ENCODE peak calls at places on chromosomes 16 and 17, in six cellular contexts. One of them, this sample, is unnamed.

GRCh38 chr16:72947379-72948237 is 100.3 kb downstream of the ZFHX3 start:
- DNase-seq in A549: no peak
- DNase-seq in K562: no peak
- DNase-seq in endothelial cell of umbilical vein: no peak
- DNase-seq in GM12878: no peak
- DNase-seq in HepG2: peak
- DNase-seq in this sample: no peak

GRCh38 chr16:70715860-70716357 is 30.1 kb upstream of the MTSS2 start:
- DNase-seq in A549: no peak
- DNase-seq in K562: no peak
- DNase-seq in endothelial cell of umbilical vein: no peak
- DNase-seq in GM12878: no peak
- DNase-seq in HepG2: no peak
- DNase-seq in this sample: no peak

GRCh38 chr17:81378941-81379511 is 16.2 kb upstream of the BAHCC1 start:
- DNase-seq in A549: no peak
- DNase-seq in K562: no peak
- DNase-seq in endothelial cell of umbilical vein: no peak
- DNase-seq in GM12878: no peak
- DNase-seq in HepG2: no peak
- DNase-seq in this sample: no peak

GRCh38 chr16:83744521-83744981 is 63.2 kb upstream of the HSBP1 start:
- DNase-seq in A549: no peak
- DNase-seq in K562: no peak
- DNase-seq in endothelial cell of umbilical vein: no peak
- DNase-seq in GM12878: no peak
- DNase-seq in HepG2: no peak
- DNase-seq in this sample: peak

GRCh38 chr16:13793788-13794461 is 126.0 kb upstream of the ERCC4 start:
- DNase-seq in A549: no peak
- DNase-seq in K562: no peak
- DNase-seq in endothelial cell of umbilical vein: no peak
- DNase-seq in GM12878: no peak
- DNase-seq in HepG2: no peak
- DNase-seq in this sample: no peak

GRCh38 chr17:67532326-67532871 is 155.3 kb downstream of the PITPNC1 start:
- DNase-seq in A549: no peak
- DNase-seq in K562: no peak
- DNase-seq in endothelial cell of umbilical vein: no peak
- DNase-seq in GM12878: no peak
- DNase-seq in HepG2: no peak
- DNase-seq in this sample: no peak

GRCh38 chr16:70250748-70251650 is 741 bp downstream of the EXOSC6 start:
- DNase-seq in A549: peak
- DNase-seq in K562: no peak
- DNase-seq in endothelial cell of umbilical vein: peak
- DNase-seq in GM12878: no peak
- DNase-seq in HepG2: peak
- DNase-seq in this sample: peak

GRCh38 chr16:64730261-64730660 is 391.6 kb downstream of the CDH11 start:
- DNase-seq in A549: no peak
- DNase-seq in K562: no peak
- DNase-seq in endothelial cell of umbilical vein: no peak
- DNase-seq in GM12878: no peak
- DNase-seq in HepG2: no peak
- DNase-seq in this sample: no peak

GRCh38 chr16:77462894-77463293 is 28.1 kb upstream of the ADAMTS18 start:
- DNase-seq in A549: no peak
- DNase-seq in K562: no peak
- DNase-seq in endothelial cell of umbilical vein: no peak
- DNase-seq in GM12878: no peak
- DNase-seq in HepG2: no peak
- DNase-seq in this sample: no peak

GRCh38 chr17:49104511-49105074 is 28.0 kb upstream of the B4GALNT2 start:
- DNase-seq in A549: no peak
- DNase-seq in K562: no peak
- DNase-seq in endothelial cell of umbilical vein: no peak
- DNase-seq in GM12878: no peak
- DNase-seq in HepG2: no peak
- DNase-seq in this sample: no peak

GRCh38 chr17:6894206-6894528 is 62.6 kb upstream of the TEKT1 start:
- DNase-seq in A549: no peak
- DNase-seq in K562: no peak
- DNase-seq in endothelial cell of umbilical vein: peak
- DNase-seq in GM12878: no peak
- DNase-seq in HepG2: no peak
- DNase-seq in this sample: no peak

GRCh38 chr17:60065867-60066266 is 12.9 kb downstream of the HEATR6 start:
- DNase-seq in A549: no peak
- DNase-seq in K562: no peak
- DNase-seq in endothelial cell of umbilical vein: peak
- DNase-seq in GM12878: no peak
- DNase-seq in HepG2: no peak
- DNase-seq in this sample: no peak

GRCh38 chr17:7119314-7119713 is 4.7 kb upstream of the ASGR2 start:
- DNase-seq in A549: no peak
- DNase-seq in K562: no peak
- DNase-seq in endothelial cell of umbilical vein: no peak
- DNase-seq in GM12878: no peak
- DNase-seq in HepG2: no peak
- DNase-seq in this sample: peak

GRCh38 chr17:42548993-42549755 is 3.5 kb upstream of the HSD17B1 start:
- DNase-seq in A549: no peak
- DNase-seq in K562: no peak
- DNase-seq in endothelial cell of umbilical vein: no peak
- DNase-seq in GM12878: no peak
- DNase-seq in HepG2: no peak
- DNase-seq in this sample: no peak

GRCh38 chr17:80779961-80780380 is 211.7 kb upstream of the CHMP6 start:
- DNase-seq in A549: no peak
- DNase-seq in K562: no peak
- DNase-seq in endothelial cell of umbilical vein: no peak
- DNase-seq in GM12878: no peak
- DNase-seq in HepG2: no peak
- DNase-seq in this sample: peak

GRCh38 chr16:72923757-72924156 is 124.2 kb downstream of the ZFHX3 start:
- DNase-seq in A549: no peak
- DNase-seq in K562: no peak
- DNase-seq in endothelial cell of umbilical vein: no peak
- DNase-seq in GM12878: no peak
- DNase-seq in HepG2: no peak
- DNase-seq in this sample: no peak

GRCh38 chr17:9714801-9715200 is 69.5 kb downstream of the USP43 start:
- DNase-seq in A549: no peak
- DNase-seq in K562: no peak
- DNase-seq in endothelial cell of umbilical vein: no peak
- DNase-seq in GM12878: no peak
- DNase-seq in HepG2: no peak
- DNase-seq in this sample: no peak

GRCh38 chr17:12958786-12959185 is 59.0 kb downstream of the ELAC2 start:
- DNase-seq in A549: no peak
- DNase-seq in K562: no peak
- DNase-seq in endothelial cell of umbilical vein: no peak
- DNase-seq in GM12878: no peak
- DNase-seq in HepG2: no peak
- DNase-seq in this sample: no peak

GRCh38 chr17:27651411-27652345 is 20.7 kb downstream of the LGALS9 start:
- DNase-seq in A549: peak
- DNase-seq in K562: no peak
- DNase-seq in endothelial cell of umbilical vein: peak
- DNase-seq in GM12878: no peak
- DNase-seq in HepG2: peak
- DNase-seq in this sample: peak

GRCh38 chr16:22624038-22624656 is 113.5 kb downstream of the NPIPB5 start:
- DNase-seq in A549: no peak
- DNase-seq in K562: no peak
- DNase-seq in endothelial cell of umbilical vein: no peak
- DNase-seq in GM12878: no peak
- DNase-seq in HepG2: no peak
- DNase-seq in this sample: no peak

GRCh38 chr17:21214777-21215541 is 998 bp upstream of the TMEM11 start:
- DNase-seq in A549: no peak
- DNase-seq in K562: no peak
- DNase-seq in endothelial cell of umbilical vein: no peak
- DNase-seq in GM12878: no peak
- DNase-seq in HepG2: no peak
- DNase-seq in this sample: peak

GRCh38 chr16:13791095-13791494 is 128.9 kb upstream of the ERCC4 start:
- DNase-seq in A549: no peak
- DNase-seq in K562: no peak
- DNase-seq in endothelial cell of umbilical vein: no peak
- DNase-seq in GM12878: no peak
- DNase-seq in HepG2: no peak
- DNase-seq in this sample: no peak

GRCh38 chr16:82042841-82043240 is 7.8 kb downstream of the HSD17B2 start:
- DNase-seq in A549: no peak
- DNase-seq in K562: no peak
- DNase-seq in endothelial cell of umbilical vein: no peak
- DNase-seq in GM12878: no peak
- DNase-seq in HepG2: no peak
- DNase-seq in this sample: no peak

GRCh38 chr17:52233632-52234031 is 75.1 kb upstream of the CA10 start:
- DNase-seq in A549: no peak
- DNase-seq in K562: no peak
- DNase-seq in endothelial cell of umbilical vein: no peak
- DNase-seq in GM12878: no peak
- DNase-seq in HepG2: no peak
- DNase-seq in this sample: no peak

DNA sequence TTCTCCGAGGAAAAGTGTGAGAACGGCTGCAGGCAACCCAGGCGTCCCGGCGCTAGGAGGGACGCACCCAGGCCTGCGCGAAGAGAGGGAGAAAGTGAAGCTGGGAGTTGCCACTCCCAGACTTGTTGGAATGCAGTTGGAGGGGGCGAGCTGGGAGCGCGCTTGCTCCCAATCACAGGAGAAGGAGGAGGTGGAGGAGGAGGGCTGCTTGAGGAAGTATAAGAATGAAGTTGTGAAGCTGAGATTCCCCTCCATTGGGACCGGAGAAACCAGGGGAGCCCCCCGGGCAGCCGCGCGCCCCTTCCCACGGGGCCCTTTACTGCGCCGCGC is at the start of gene ERBB2:
- DNase-seq in A549: peak
- DNase-seq in K562: no peak
- DNase-seq in endothelial cell of umbilical vein: peak
- DNase-seq in GM12878: no peak
- DNase-seq in HepG2: peak
- DNase-seq in this sample: no peak
- TF ChIP-seq POLR2A in A549: peak
- TF ChIP-seq POLR2A in K562: no peak
- TF ChIP-seq POLR2A in endothelial cell of umbilical vein: peak
- TF ChIP-seq POLR2A in GM12878: no peak
- TF ChIP-seq POLR2A in HepG2: peak
- TF ChIP-seq POLR2A in this sample: no peak

GRCh38 chr16:67648088-67648763 is 3.3 kb downstream of the CARMIL2 start:
- DNase-seq in A549: no peak
- DNase-seq in K562: peak
- DNase-seq in endothelial cell of umbilical vein: no peak
- DNase-seq in GM12878: no peak
- DNase-seq in HepG2: no peak
- DNase-seq in this sample: no peak

GRCh38 chr16:67649494-67649931 is 4.6 kb downstream of the CARMIL2 start:
- DNase-seq in A549: no peak
- DNase-seq in K562: peak
- DNase-seq in endothelial cell of umbilical vein: no peak
- DNase-seq in GM12878: no peak
- DNase-seq in HepG2: no peak
- DNase-seq in this sample: no peak

GRCh38 chr16:67647111-67647651 is 2.2 kb downstream of the CARMIL2 start:
- DNase-seq in A549: no peak
- DNase-seq in K562: no peak
- DNase-seq in endothelial cell of umbilical vein: no peak
- DNase-seq in GM12878: no peak
- DNase-seq in HepG2: no peak
- DNase-seq in this sample: no peak

GRCh38 chr16:67648764-67649407 is 3.9 kb downstream of the CARMIL2 start:
- DNase-seq in A549: no peak
- DNase-seq in K562: no peak
- DNase-seq in endothelial cell of umbilical vein: no peak
- DNase-seq in GM12878: no peak
- DNase-seq in HepG2: no peak
- DNase-seq in this sample: no peak

GRCh38 chr16:67647681-67648080 is 2.7 kb downstream of the CARMIL2 start:
- DNase-seq in A549: no peak
- DNase-seq in K562: no peak
- DNase-seq in endothelial cell of umbilical vein: no peak
- DNase-seq in GM12878: no peak
- DNase-seq in HepG2: no peak
- DNase-seq in this sample: no peak
- TF ChIP-seq MYC in A549: no peak
- TF ChIP-seq MYC in K562: no peak
- TF ChIP-seq MYC in endothelial cell of umbilical vein: no peak
- TF ChIP-seq MYC in GM12878: no peak
- TF ChIP-seq MYC in HepG2: no peak
- TF ChIP-seq MYC in this sample: no peak

DNA sequence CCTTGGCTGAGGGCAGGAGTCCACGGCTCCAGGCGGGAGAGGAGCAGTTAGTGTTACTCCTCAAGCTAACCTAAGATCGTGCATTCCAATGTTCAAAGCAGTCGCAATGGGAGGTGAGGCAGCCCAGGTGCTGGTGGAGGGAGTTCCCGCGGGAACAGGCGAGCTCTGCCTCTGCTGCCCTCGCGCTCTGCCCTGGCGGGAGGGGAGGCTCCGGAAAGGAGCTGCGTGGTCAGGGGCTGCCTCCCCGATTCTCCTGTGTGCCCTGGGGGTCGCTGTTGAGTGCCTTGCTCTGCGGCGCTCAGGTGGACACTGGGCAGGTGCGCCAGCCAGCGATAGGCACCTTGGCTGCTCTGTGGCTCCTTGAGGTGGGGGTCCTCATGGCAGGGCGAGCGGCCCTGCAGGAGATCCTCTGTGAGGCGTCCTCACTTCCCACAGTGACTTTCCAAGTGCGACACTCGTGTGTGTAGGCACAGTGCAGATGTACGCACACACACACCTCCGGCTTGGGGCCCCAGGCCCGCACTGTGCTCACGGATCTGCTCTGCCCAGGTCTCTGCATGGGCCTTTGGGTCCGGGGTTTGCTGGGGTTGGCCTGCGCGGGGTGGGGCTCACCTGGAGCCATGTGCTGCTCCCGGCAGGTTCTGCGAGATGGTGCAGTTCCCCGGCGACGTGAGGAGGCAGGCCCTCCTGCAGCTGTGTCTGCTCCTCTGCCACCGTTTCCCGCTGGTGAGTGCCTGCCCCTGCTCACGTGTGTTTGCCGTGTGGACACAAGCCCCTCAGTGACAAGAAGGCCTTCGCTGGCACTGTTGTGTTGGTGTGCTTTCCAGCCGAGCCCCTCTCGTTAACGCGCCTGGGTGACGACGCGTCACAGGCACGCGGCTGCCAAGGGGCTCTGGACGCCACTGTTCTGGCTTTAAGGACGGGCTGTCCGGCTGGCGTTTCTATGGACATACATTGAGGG is 97.9 kb upstream of the ZNF750 start:
- DNase-seq in A549: no peak
- DNase-seq in K562: no peak
- DNase-seq in endothelial cell of umbilical vein: no peak
- DNase-seq in GM12878: no peak
- DNase-seq in HepG2: no peak
- DNase-seq in this sample: no peak
- TF ChIP-seq MAX in A549: no peak
- TF ChIP-seq MAX in K562: no peak
- TF ChIP-seq MAX in endothelial cell of umbilical vein: no peak
- TF ChIP-seq MAX in GM12878: no peak
- TF ChIP-seq MAX in HepG2: no peak
- TF ChIP-seq MAX in this sample: no peak

GRCh38 chr16:3038896-3039295 is 2.2 kb upstream of the BICDL2 start:
- DNase-seq in A549: no peak
- DNase-seq in K562: no peak
- DNase-seq in endothelial cell of umbilical vein: no peak
- DNase-seq in GM12878: no peak
- DNase-seq in HepG2: no peak
- DNase-seq in this sample: no peak
- TF ChIP-seq POLR2A in A549: no peak
- TF ChIP-seq POLR2A in K562: no peak
- TF ChIP-seq POLR2A in endothelial cell of umbilical vein: no peak
- TF ChIP-seq POLR2A in GM12878: no peak
- TF ChIP-seq POLR2A in HepG2: no peak
- TF ChIP-seq POLR2A in this sample: no peak

This sample was measured in NB4.